ENCODE peak calls at places on chromosomes 4 and X, in five cellular contexts. One of them, this sample, is unnamed.
A peak's percentile ranks its signal among the peaks of the same experiment; 100 is the strongest.

GRCh38 chr4:73843369-73843768 is 6.9 kb downstream of the CXCL6 start:
- DNase-seq in stimulated activated CD4-positive, alpha-beta T cell treated with anti-CD3 and anti-CD28 coated beads, TNF-alpha, amount 100 ng/mL, for 4 hours: no peak
- DNase-seq in body of pancreas: no peak
- DNase-seq in CD8-positive, alpha-beta T cell: no peak
- DNase-seq in activated CD8-positive, alpha-beta memory T cell treated with anti-CD3 and anti-CD28 coated beads for 4 hours: no peak
- DNase-seq in this sample: no peak

GRCh38 chrX:154019633-154020499 is at the start of gene IRAK1:
- DNase-seq in stimulated activated CD4-positive, alpha-beta T cell treated with anti-CD3 and anti-CD28 coated beads, TNF-alpha, amount 100 ng/mL, for 4 hours: peak; percentile 18
- DNase-seq in CD8-positive, alpha-beta T cell: peak; percentile 70
- DNase-seq in activated CD8-positive, alpha-beta memory T cell treated with anti-CD3 and anti-CD28 coated beads for 4 hours: no peak
- DNase-seq in body of pancreas: peak; percentile 62
- DNase-seq in this sample: peak; percentile 78

GRCh38 chr4:74845834-74846233 is 51.5 kb upstream of the BTC start:
- DNase-seq in stimulated activated CD4-positive, alpha-beta T cell treated with anti-CD3 and anti-CD28 coated beads, TNF-alpha, amount 100 ng/mL, for 4 hours: no peak
- DNase-seq in body of pancreas: no peak
- DNase-seq in activated CD8-positive, alpha-beta memory T cell treated with anti-CD3 and anti-CD28 coated beads for 4 hours: no peak
- DNase-seq in CD8-positive, alpha-beta T cell: no peak
- DNase-seq in this sample: no peak

GRCh38 chr4:102665527-102665926 is 95.2 kb downstream of the MANBA start:
- DNase-seq in body of pancreas: no peak
- DNase-seq in CD8-positive, alpha-beta T cell: no peak
- DNase-seq in activated CD8-positive, alpha-beta memory T cell treated with anti-CD3 and anti-CD28 coated beads for 4 hours: no peak
- DNase-seq in stimulated activated CD4-positive, alpha-beta T cell treated with anti-CD3 and anti-CD28 coated beads, TNF-alpha, amount 100 ng/mL, for 4 hours: no peak
- DNase-seq in this sample: no peak

GRCh38 chr4:6541789-6542188 is 33.2 kb upstream of the MAN2B2 start:
- DNase-seq in body of pancreas: no peak
- DNase-seq in activated CD8-positive, alpha-beta memory T cell treated with anti-CD3 and anti-CD28 coated beads for 4 hours: no peak
- DNase-seq in CD8-positive, alpha-beta T cell: no peak
- DNase-seq in stimulated activated CD4-positive, alpha-beta T cell treated with anti-CD3 and anti-CD28 coated beads, TNF-alpha, amount 100 ng/mL, for 4 hours: no peak
- DNase-seq in this sample: no peak

GRCh38 chr4:53781614-53782467 is 190.6 kb upstream of the LNX1 start:
- DNase-seq in stimulated activated CD4-positive, alpha-beta T cell treated with anti-CD3 and anti-CD28 coated beads, TNF-alpha, amount 100 ng/mL, for 4 hours: no peak
- DNase-seq in activated CD8-positive, alpha-beta memory T cell treated with anti-CD3 and anti-CD28 coated beads for 4 hours: no peak
- DNase-seq in CD8-positive, alpha-beta T cell: no peak
- DNase-seq in body of pancreas: no peak
- DNase-seq in this sample: no peak

GRCh38 chr4:70741872-70742271 is 20.1 kb downstream of the RUFY3 start:
- DNase-seq in body of pancreas: no peak
- DNase-seq in activated CD8-positive, alpha-beta memory T cell treated with anti-CD3 and anti-CD28 coated beads for 4 hours: no peak
- DNase-seq in CD8-positive, alpha-beta T cell: no peak
- DNase-seq in stimulated activated CD4-positive, alpha-beta T cell treated with anti-CD3 and anti-CD28 coated beads, TNF-alpha, amount 100 ng/mL, for 4 hours: no peak
- DNase-seq in this sample: no peak

GRCh38 chrX:38917954-38918353 is 116.7 kb downstream of the MID1IP1 start:
- DNase-seq in CD8-positive, alpha-beta T cell: no peak
- DNase-seq in activated CD8-positive, alpha-beta memory T cell treated with anti-CD3 and anti-CD28 coated beads for 4 hours: no peak
- DNase-seq in body of pancreas: no peak
- DNase-seq in stimulated activated CD4-positive, alpha-beta T cell treated with anti-CD3 and anti-CD28 coated beads, TNF-alpha, amount 100 ng/mL, for 4 hours: no peak
- DNase-seq in this sample: no peak

GRCh38 chr4:168475745-168476144 is 4.5 kb downstream of the DDX60L start:
- DNase-seq in stimulated activated CD4-positive, alpha-beta T cell treated with anti-CD3 and anti-CD28 coated beads, TNF-alpha, amount 100 ng/mL, for 4 hours: no peak
- DNase-seq in activated CD8-positive, alpha-beta memory T cell treated with anti-CD3 and anti-CD28 coated beads for 4 hours: no peak
- DNase-seq in CD8-positive, alpha-beta T cell: no peak
- DNase-seq in body of pancreas: no peak
- DNase-seq in this sample: peak; percentile 22

GRCh38 chr4:78432896-78433295 is 118.7 kb upstream of the ANXA3 start:
- DNase-seq in activated CD8-positive, alpha-beta memory T cell treated with anti-CD3 and anti-CD28 coated beads for 4 hours: no peak
- DNase-seq in stimulated activated CD4-positive, alpha-beta T cell treated with anti-CD3 and anti-CD28 coated beads, TNF-alpha, amount 100 ng/mL, for 4 hours: no peak
- DNase-seq in CD8-positive, alpha-beta T cell: no peak
- DNase-seq in body of pancreas: no peak
- DNase-seq in this sample: no peak

GRCh38 chr4:157226601-157227000 is 6.1 kb downstream of the GRIA2 start:
- DNase-seq in CD8-positive, alpha-beta T cell: no peak
- DNase-seq in activated CD8-positive, alpha-beta memory T cell treated with anti-CD3 and anti-CD28 coated beads for 4 hours: no peak
- DNase-seq in body of pancreas: no peak
- DNase-seq in stimulated activated CD4-positive, alpha-beta T cell treated with anti-CD3 and anti-CD28 coated beads, TNF-alpha, amount 100 ng/mL, for 4 hours: no peak
- DNase-seq in this sample: no peak

GRCh38 chrX:152876931-152877840 is 20.7 kb upstream of the ZNF185 start:
- DNase-seq in activated CD8-positive, alpha-beta memory T cell treated with anti-CD3 and anti-CD28 coated beads for 4 hours: no peak
- DNase-seq in body of pancreas: no peak
- DNase-seq in stimulated activated CD4-positive, alpha-beta T cell treated with anti-CD3 and anti-CD28 coated beads, TNF-alpha, amount 100 ng/mL, for 4 hours: no peak
- DNase-seq in CD8-positive, alpha-beta T cell: no peak
- DNase-seq in this sample: no peak

GRCh38 chr4:148065069-148065468 is 333.2 kb downstream of the ARHGAP10 start:
- DNase-seq in activated CD8-positive, alpha-beta memory T cell treated with anti-CD3 and anti-CD28 coated beads for 4 hours: no peak
- DNase-seq in CD8-positive, alpha-beta T cell: no peak
- DNase-seq in stimulated activated CD4-positive, alpha-beta T cell treated with anti-CD3 and anti-CD28 coated beads, TNF-alpha, amount 100 ng/mL, for 4 hours: no peak
- DNase-seq in body of pancreas: no peak
- DNase-seq in this sample: no peak

GRCh38 chr4:10115657-10116624 is 658 bp downstream of the WDR1 start:
- DNase-seq in CD8-positive, alpha-beta T cell: peak; percentile 81
- DNase-seq in body of pancreas: peak; percentile 56
- DNase-seq in activated CD8-positive, alpha-beta memory T cell treated with anti-CD3 and anti-CD28 coated beads for 4 hours: no peak
- DNase-seq in stimulated activated CD4-positive, alpha-beta T cell treated with anti-CD3 and anti-CD28 coated beads, TNF-alpha, amount 100 ng/mL, for 4 hours: peak; percentile 59
- DNase-seq in this sample: peak; percentile 73

GRCh38 chr4:162644346-162644745 is 480.5 kb upstream of the FSTL5 start:
- DNase-seq in stimulated activated CD4-positive, alpha-beta T cell treated with anti-CD3 and anti-CD28 coated beads, TNF-alpha, amount 100 ng/mL, for 4 hours: no peak
- DNase-seq in body of pancreas: no peak
- DNase-seq in activated CD8-positive, alpha-beta memory T cell treated with anti-CD3 and anti-CD28 coated beads for 4 hours: no peak
- DNase-seq in CD8-positive, alpha-beta T cell: no peak
- DNase-seq in this sample: no peak

GRCh38 chrX:132497432-132497831 is 8.6 kb upstream of the MBNL3 start:
- DNase-seq in body of pancreas: no peak
- DNase-seq in stimulated activated CD4-positive, alpha-beta T cell treated with anti-CD3 and anti-CD28 coated beads, TNF-alpha, amount 100 ng/mL, for 4 hours: no peak
- DNase-seq in CD8-positive, alpha-beta T cell: no peak
- DNase-seq in activated CD8-positive, alpha-beta memory T cell treated with anti-CD3 and anti-CD28 coated beads for 4 hours: no peak
- DNase-seq in this sample: no peak

GRCh38 chrX:43849173-43849572 is 33.1 kb downstream of the MAOB start:
- DNase-seq in stimulated activated CD4-positive, alpha-beta T cell treated with anti-CD3 and anti-CD28 coated beads, TNF-alpha, amount 100 ng/mL, for 4 hours: no peak
- DNase-seq in CD8-positive, alpha-beta T cell: no peak
- DNase-seq in activated CD8-positive, alpha-beta memory T cell treated with anti-CD3 and anti-CD28 coated beads for 4 hours: no peak
- DNase-seq in body of pancreas: no peak
- DNase-seq in this sample: no peak

GRCh38 chrX:123920065-123920785 is 41.3 kb upstream of the STAG2 start:
- DNase-seq in activated CD8-positive, alpha-beta memory T cell treated with anti-CD3 and anti-CD28 coated beads for 4 hours: no peak
- DNase-seq in body of pancreas: no peak
- DNase-seq in CD8-positive, alpha-beta T cell: no peak
- DNase-seq in stimulated activated CD4-positive, alpha-beta T cell treated with anti-CD3 and anti-CD28 coated beads, TNF-alpha, amount 100 ng/mL, for 4 hours: no peak
- DNase-seq in this sample: no peak

GRCh38 chr4:96170198-96170597 is 330.3 kb downstream of the PDHA2 start:
- DNase-seq in body of pancreas: no peak
- DNase-seq in stimulated activated CD4-positive, alpha-beta T cell treated with anti-CD3 and anti-CD28 coated beads, TNF-alpha, amount 100 ng/mL, for 4 hours: no peak
- DNase-seq in activated CD8-positive, alpha-beta memory T cell treated with anti-CD3 and anti-CD28 coated beads for 4 hours: no peak
- DNase-seq in CD8-positive, alpha-beta T cell: no peak
- DNase-seq in this sample: peak; percentile 23

GRCh38 chr4:77155631-77156345 is 1.2 kb upstream of the CCNG2 start:
- DNase-seq in body of pancreas: no peak
- DNase-seq in stimulated activated CD4-positive, alpha-beta T cell treated with anti-CD3 and anti-CD28 coated beads, TNF-alpha, amount 100 ng/mL, for 4 hours: no peak
- DNase-seq in CD8-positive, alpha-beta T cell: no peak
- DNase-seq in activated CD8-positive, alpha-beta memory T cell treated with anti-CD3 and anti-CD28 coated beads for 4 hours: no peak
- DNase-seq in this sample: no peak

GRCh38 chr4:171847751-171848150 is 34.5 kb downstream of the GALNTL6 start:
- DNase-seq in stimulated activated CD4-positive, alpha-beta T cell treated with anti-CD3 and anti-CD28 coated beads, TNF-alpha, amount 100 ng/mL, for 4 hours: no peak
- DNase-seq in CD8-positive, alpha-beta T cell: no peak
- DNase-seq in activated CD8-positive, alpha-beta memory T cell treated with anti-CD3 and anti-CD28 coated beads for 4 hours: no peak
- DNase-seq in body of pancreas: no peak
- DNase-seq in this sample: no peak